ENCODE peak calls at places on chromosome 4, in five cellular contexts. R, I, B, E and J are unnamed samples.

GRCh38 chr4:83212041-83212851 is 72.4 kb downstream of the COQ2 start:
- DNase-seq in E (no peak), B (no peak), R (peak), I (no peak), J (no peak)

GRCh38 chr4:181536753-181537434 is 706.3 kb upstream of the TENM3 start:
- DNase-seq in E (no peak), B (no peak), R (no peak), I (no peak), J (no peak)

GRCh38 chr4:3010998-3011397 is 47.6 kb downstream of the GRK4 start:
- DNase-seq in I (no peak), B (no peak), E (no peak), R (peak), J (no peak)

GRCh38 chr4:22616516-22616915 is 76.2 kb upstream of the GBA3 start:
- DNase-seq in B (no peak), R (no peak), I (no peak), E (no peak), J (no peak)

GRCh38 chr4:68271851-68272756 is 26.6 kb upstream of the TMPRSS11B start:
- DNase-seq in E (no peak), I (no peak), B (no peak), R (no peak), J (no peak)

GRCh38 chr4:176849076-176849475 is 56.4 kb upstream of the VEGFC start:
- DNase-seq in I (no peak), R (no peak), B (no peak), E (no peak), J (no peak)

GRCh38 chr4:8725845-8726244 is 133.3 kb downstream of the CPZ start:
- DNase-seq in I (peak), B (no peak), R (no peak), E (peak), J (no peak)

GRCh38 chr4:14827111-14827510 is 175.2 kb upstream of the CPEB2 start:
- DNase-seq in B (no peak), E (no peak), I (no peak), R (no peak), J (no peak)

GRCh38 chr4:74628808-74629616 is 165.3 kb downstream of the BTC start:
- DNase-seq in E (no peak), B (no peak), R (no peak), I (no peak), J (no peak)

GRCh38 chr4:12421364-12421763 is 992.7 kb upstream of the HS3ST1 start:
- DNase-seq in R (no peak), B (no peak), E (no peak), I (no peak), J (no peak)

GRCh38 chr4:183158062-183158461 is 59.0 kb downstream of the WWC2 start:
- DNase-seq in E (no peak), B (no peak), R (no peak), I (no peak), J (no peak)

GRCh38 chr4:176635372-176636261 is 157.1 kb downstream of the VEGFC start:
- DNase-seq in E (no peak), I (no peak), R (no peak), B (no peak), J (no peak)

GRCh38 chr4:7170012-7170411 is 22.3 kb upstream of the SORCS2 start:
- DNase-seq in R (no peak), E (no peak), B (no peak), I (no peak), J (no peak)

GRCh38 chr4:104942990-104943758 is 203.5 kb upstream of the TET2 start:
- DNase-seq in R (no peak), E (no peak), I (no peak), B (no peak), J (no peak)

GRCh38 chr4:153143527-153144348 is 60.5 kb upstream of the TRIM2 start:
- DNase-seq in B (no peak), I (peak), R (peak), E (no peak), J (peak)

GRCh38 chr4:140719022-140719421 is 37.2 kb downstream of the TBC1D9 start:
- DNase-seq in E (no peak), B (no peak), R (no peak), I (no peak), J (no peak)

GRCh38 chr4:154024097-154024496 is 235.2 kb upstream of the SFRP2 start:
- DNase-seq in I (peak), R (no peak), B (no peak), E (no peak), J (no peak)

GRCh38 chr4:151540728-151541437 is 131.9 kb downstream of the FHIP1A start:
- DNase-seq in R (no peak), B (no peak), E (no peak), I (no peak), J (peak)

GRCh38 chr4:189787216-189788031 is 153.2 kb upstream of the FRG1 start:
- DNase-seq in I (no peak), B (no peak), R (no peak), E (no peak), J (no peak)

GRCh38 chr4:189941005-189941450 is 356 bp downstream of the FRG1 start:
- DNase-seq in R (no peak), E (no peak), I (no peak), B (no peak), J (no peak)

GRCh38 chr4:46432923-46433322 is 43.0 kb upstream of the GABRA2 start:
- DNase-seq in E (no peak), B (no peak), I (no peak), R (no peak), J (no peak)

GRCh38 chr4:4430492-4431195 is 43.7 kb downstream of the NSG1 start:
- DNase-seq in E (no peak), I (peak), R (no peak), B (no peak), J (peak)

GRCh38 chr4:136713140-136713539 is 819.2 kb downstream of the PCDH18 start:
- DNase-seq in R (no peak), E (no peak), B (no peak), I (no peak), J (no peak)
- TF ChIP-seq CTCF in R (no peak), E (no peak), B (no peak), I (no peak), J (peak)

GRCh38 chr4:18366136-18366535 is 344.6 kb upstream of the LCORL start:
- DNase-seq in E (no peak), I (no peak), B (no peak), R (no peak), J (no peak)

GRCh38 chr4:18369561-18369960 is 348.0 kb upstream of the LCORL start:
- DNase-seq in I (no peak), B (no peak), E (no peak), R (no peak), J (no peak)

DNA sequence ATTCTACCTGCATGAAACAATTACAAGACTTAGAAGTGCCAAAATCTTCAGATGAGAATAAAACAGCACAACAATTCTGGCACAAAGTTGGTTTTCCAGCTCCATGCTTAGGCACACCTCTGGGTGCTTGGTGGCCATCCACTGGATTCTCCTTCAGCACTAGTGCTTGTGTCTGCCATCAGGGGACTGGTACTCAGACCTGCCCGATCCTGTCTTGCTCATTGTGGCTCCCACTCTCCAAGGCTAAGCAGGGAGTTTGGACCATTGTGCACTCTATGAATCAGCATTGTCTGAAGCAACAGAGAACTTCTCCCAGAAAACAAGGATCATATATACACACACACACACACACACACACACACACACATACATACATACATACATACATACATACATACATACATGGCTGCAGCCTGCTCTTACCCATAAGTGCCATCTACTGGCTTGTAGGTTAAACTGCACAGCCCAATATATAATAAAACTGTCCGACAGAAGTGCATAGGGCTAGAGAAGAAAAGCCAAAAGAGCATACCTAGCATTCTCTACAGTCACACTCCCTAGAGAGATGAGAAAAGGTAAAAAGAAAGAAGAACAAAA is 345.3 kb upstream of the LCORL start:
- DNase-seq in I (peak), E (no peak), B (no peak), R (no peak), J (peak)
- TF ChIP-seq CTCF in I (peak), E (no peak), B (no peak), R (no peak), J (peak)

GRCh38 chr4:69822198-69822597 is 37.7 kb downstream of the SULT1E1 start:
- DNase-seq in R (no peak), B (no peak), E (no peak), I (no peak), J (no peak)

GRCh38 chr4:69823048-69823447 is 36.9 kb downstream of the SULT1E1 start:
- DNase-seq in I (no peak), R (no peak), E (no peak), B (no peak), J (no peak)

GRCh38 chr4:69818060-69818639 is 41.8 kb downstream of the SULT1E1 start:
- DNase-seq in R (no peak), B (no peak), I (no peak), E (no peak), J (no peak)

GRCh38 chr4:69828828-69829227 is 31.1 kb downstream of the SULT1E1 start:
- DNase-seq in B (no peak), R (no peak), E (no peak), I (no peak), J (no peak)

GRCh38 chr4:69823481-69824186 is 36.3 kb downstream of the SULT1E1 start:
- DNase-seq in I (peak), B (no peak), E (no peak), R (no peak), J (peak)
- TF ChIP-seq CTCF in I (peak), B (no peak), E (no peak), R (no peak), J (peak)

DNA sequence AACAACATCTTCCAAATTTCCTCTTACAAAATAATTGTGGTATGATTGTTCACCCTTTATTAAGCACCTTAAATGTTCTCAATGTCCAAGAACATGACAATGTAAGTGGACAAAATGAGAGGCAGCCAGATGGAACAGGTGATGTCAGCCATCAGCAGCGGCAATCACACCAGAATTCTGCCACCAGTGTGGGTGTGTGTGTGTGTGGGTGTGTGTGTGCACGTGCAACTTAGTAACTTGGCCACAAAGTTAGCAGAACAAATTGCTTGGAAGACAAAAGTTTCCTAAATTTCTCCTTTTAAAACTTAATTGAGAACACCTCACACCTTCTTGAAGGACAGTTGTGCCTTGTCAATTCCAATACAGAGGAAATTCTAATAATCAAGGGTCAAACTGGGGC is 18.7 kb downstream of the LNX1 start:
- DNase-seq in B (no peak), R (no peak), I (no peak), E (no peak), J (no peak)
- TF ChIP-seq CTCF in B (no peak), R (no peak), I (no peak), E (no peak), J (no peak)